ENCODE peak calls at places on chromosomes 7 and 10, in ten cellular contexts. L is stimulated activated CD4-positive, alpha-beta T cell treated with anti-CD3 and anti-CD28 coated beads, Interleukin-2, amount 100 ng/mL, for 48 hours; E is NCI-H1436; D is PC-9; O is globus pallidus; Z is upper lobe of right lung; F is M059J; W is kidney tubule cell; X is BE2C; B is GM10248. T is an unnamed sample.

GRCh38 chr7:12490105-12490688 is 80.3 kb upstream of the SCIN start:
- DNase-seq in D (peak), X (no peak), Z (no peak), W (peak), L (no peak), F (peak), B (no peak), E (peak), O (peak), T (peak)

GRCh38 chr10:79182763-79183467 is 114.1 kb downstream of the ZMIZ1 start:
- DNase-seq in B (no peak), E (no peak), Z (no peak), O (no peak), W (peak), D (no peak), F (peak), L (no peak), X (peak), T (no peak)

GRCh38 chr7:132455306-132455705 is 121.0 kb downstream of the PLXNA4 start:
- DNase-seq in D (no peak), E (no peak), L (no peak), Z (no peak), X (peak), O (no peak), F (no peak), B (no peak), W (no peak), T (no peak)

GRCh38 chr10:126075009-126075408 is 178.6 kb downstream of the FANK1 start:
- DNase-seq in F (peak), Z (no peak), L (no peak), E (no peak), W (peak), O (no peak), X (no peak), B (no peak), D (peak), T (no peak)

GRCh38 chr10:30463944-30464451 is 30.0 kb downstream of the MAP3K8 start:
- DNase-seq in O (no peak), Z (no peak), F (peak), X (no peak), L (no peak), D (no peak), E (no peak), B (no peak), W (peak), T (no peak)

GRCh38 chr7:120184866-120185265 is 88.1 kb upstream of the KCND2 start:
- DNase-seq in F (no peak), D (no peak), E (no peak), L (no peak), W (no peak), X (no peak), Z (no peak), O (no peak), B (no peak), T (no peak)

GRCh38 chr7:17144313-17144712 is 154.1 kb upstream of the AHR start:
- DNase-seq in W (peak), E (no peak), D (peak), F (peak), X (no peak), B (no peak), O (no peak), Z (no peak), L (peak), T (no peak)

GRCh38 chr10:94546058-94546595 is 539 bp downstream of the HELLS start:
- DNase-seq in D (no peak), W (peak), X (no peak), F (peak), O (no peak), L (no peak), B (peak), E (no peak), Z (no peak), T (no peak)

T was measured in NCI-H2107.